ENCODE peak calls at places on chromosomes 7 and 10, in seven cellular contexts. One of them, this sample, is unnamed.

GRCh38 chr10:18368681-18369080 is 228.5 kb downstream of the CACNB2 start:
- DNase-seq in endothelial cell: no peak
- DNase-seq in OCI-M1: peak
- DNase-seq in transverse colon: no peak
- DNase-seq in SK-MEL-5: no peak
- DNase-seq in NCI-H1105 treated with DMSO at 0.1 percent for 48 hours: no peak
- DNase-seq in GDM1: no peak
- DNase-seq in this sample: no peak

GRCh38 chr7:35268953-35269352 is 15.1 kb upstream of the TBX20 start:
- DNase-seq in endothelial cell: no peak
- DNase-seq in OCI-M1: peak
- DNase-seq in transverse colon: no peak
- DNase-seq in SK-MEL-5: peak
- DNase-seq in NCI-H1105 treated with DMSO at 0.1 percent for 48 hours: no peak
- DNase-seq in GDM1: no peak
- DNase-seq in this sample: no peak

GRCh38 chr10:1733720-1734119 is 3.6 kb downstream of the ADARB2 start:
- DNase-seq in endothelial cell: no peak
- DNase-seq in OCI-M1: no peak
- DNase-seq in transverse colon: no peak
- DNase-seq in SK-MEL-5: no peak
- DNase-seq in NCI-H1105 treated with DMSO at 0.1 percent for 48 hours: no peak
- DNase-seq in GDM1: no peak
- DNase-seq in this sample: no peak

GRCh38 chr10:7170626-7171322 is 240.1 kb downstream of the SFMBT2 start:
- DNase-seq in endothelial cell: no peak
- DNase-seq in OCI-M1: no peak
- DNase-seq in transverse colon: no peak
- DNase-seq in SK-MEL-5: no peak
- DNase-seq in NCI-H1105 treated with DMSO at 0.1 percent for 48 hours: no peak
- DNase-seq in GDM1: no peak
- DNase-seq in this sample: no peak

GRCh38 chr7:2709553-2710165 is 21.7 kb downstream of the AMZ1 start:
- DNase-seq in endothelial cell: peak
- DNase-seq in OCI-M1: peak
- DNase-seq in transverse colon: peak
- DNase-seq in SK-MEL-5: peak
- DNase-seq in NCI-H1105 treated with DMSO at 0.1 percent for 48 hours: no peak
- DNase-seq in GDM1: no peak
- DNase-seq in this sample: no peak

GRCh38 chr10:65723525-65723924 is 1202.3 kb upstream of the LRRTM3 start:
- DNase-seq in endothelial cell: no peak
- DNase-seq in OCI-M1: peak
- DNase-seq in transverse colon: no peak
- DNase-seq in SK-MEL-5: no peak
- DNase-seq in NCI-H1105 treated with DMSO at 0.1 percent for 48 hours: no peak
- DNase-seq in GDM1: peak
- DNase-seq in this sample: no peak

GRCh38 chr7:15977663-15978062 is 291.2 kb upstream of the MEOX2 start:
- DNase-seq in endothelial cell: no peak
- DNase-seq in OCI-M1: no peak
- DNase-seq in transverse colon: no peak
- DNase-seq in SK-MEL-5: no peak
- DNase-seq in NCI-H1105 treated with DMSO at 0.1 percent for 48 hours: no peak
- DNase-seq in GDM1: no peak
- DNase-seq in this sample: no peak

GRCh38 chr7:39164887-39165286 is 187.2 kb downstream of the POU6F2 start:
- DNase-seq in endothelial cell: no peak
- DNase-seq in OCI-M1: no peak
- DNase-seq in transverse colon: no peak
- DNase-seq in SK-MEL-5: no peak
- DNase-seq in NCI-H1105 treated with DMSO at 0.1 percent for 48 hours: no peak
- DNase-seq in GDM1: no peak
- DNase-seq in this sample: no peak

GRCh38 chr10:50739618-50740350 is at the start of gene ASAH2B:
- DNase-seq in endothelial cell: peak
- DNase-seq in OCI-M1: peak
- DNase-seq in transverse colon: peak
- DNase-seq in SK-MEL-5: peak
- DNase-seq in NCI-H1105 treated with DMSO at 0.1 percent for 48 hours: peak
- DNase-seq in GDM1: no peak
- DNase-seq in this sample: peak

GRCh38 chr10:128420623-128421022 is 294.4 kb upstream of the MKI67 start:
- DNase-seq in endothelial cell: no peak
- DNase-seq in OCI-M1: no peak
- DNase-seq in transverse colon: no peak
- DNase-seq in SK-MEL-5: no peak
- DNase-seq in NCI-H1105 treated with DMSO at 0.1 percent for 48 hours: no peak
- DNase-seq in GDM1: no peak
- DNase-seq in this sample: no peak

GRCh38 chr10:92363498-92363897 is 72.5 kb downstream of the MARCHF5 start:
- DNase-seq in endothelial cell: no peak
- DNase-seq in OCI-M1: no peak
- DNase-seq in transverse colon: no peak
- DNase-seq in SK-MEL-5: no peak
- DNase-seq in NCI-H1105 treated with DMSO at 0.1 percent for 48 hours: no peak
- DNase-seq in GDM1: no peak
- DNase-seq in this sample: no peak

GRCh38 chr10:124588736-124589451 is 127.3 kb downstream of the LHPP start:
- DNase-seq in endothelial cell: no peak
- DNase-seq in OCI-M1: peak
- DNase-seq in transverse colon: peak
- DNase-seq in SK-MEL-5: no peak
- DNase-seq in NCI-H1105 treated with DMSO at 0.1 percent for 48 hours: no peak
- DNase-seq in GDM1: no peak
- DNase-seq in this sample: no peak

GRCh38 chr7:27147211-27148030 is at the start of gene HOXA6:
- DNase-seq in endothelial cell: no peak
- DNase-seq in OCI-M1: no peak
- DNase-seq in transverse colon: peak
- DNase-seq in SK-MEL-5: no peak
- DNase-seq in NCI-H1105 treated with DMSO at 0.1 percent for 48 hours: peak
- DNase-seq in GDM1: no peak
- DNase-seq in this sample: peak

GRCh38 chr7:147438216-147438615 is 1152.3 kb upstream of the C7orf33 start:
- DNase-seq in endothelial cell: no peak
- DNase-seq in OCI-M1: no peak
- DNase-seq in transverse colon: no peak
- DNase-seq in SK-MEL-5: no peak
- DNase-seq in NCI-H1105 treated with DMSO at 0.1 percent for 48 hours: no peak
- DNase-seq in GDM1: no peak
- DNase-seq in this sample: no peak

GRCh38 chr10:124524991-124525653 is 63.5 kb downstream of the LHPP start:
- DNase-seq in endothelial cell: no peak
- DNase-seq in OCI-M1: no peak
- DNase-seq in transverse colon: peak
- DNase-seq in SK-MEL-5: no peak
- DNase-seq in NCI-H1105 treated with DMSO at 0.1 percent for 48 hours: no peak
- DNase-seq in GDM1: no peak
- DNase-seq in this sample: peak

GRCh38 chr10:33876547-33877400 is 542.3 kb upstream of the NRP1 start:
- DNase-seq in endothelial cell: no peak
- DNase-seq in OCI-M1: no peak
- DNase-seq in transverse colon: peak
- DNase-seq in SK-MEL-5: no peak
- DNase-seq in NCI-H1105 treated with DMSO at 0.1 percent for 48 hours: no peak
- DNase-seq in GDM1: no peak
- DNase-seq in this sample: no peak

GRCh38 chr10:132872658-132873057 is 69.7 kb downstream of the CFAP46 start:
- DNase-seq in endothelial cell: no peak
- DNase-seq in OCI-M1: no peak
- DNase-seq in transverse colon: no peak
- DNase-seq in SK-MEL-5: no peak
- DNase-seq in NCI-H1105 treated with DMSO at 0.1 percent for 48 hours: no peak
- DNase-seq in GDM1: no peak
- DNase-seq in this sample: peak

GRCh38 chr10:6542999-6543430 is 37.1 kb downstream of the PRKCQ start:
- DNase-seq in endothelial cell: no peak
- DNase-seq in OCI-M1: no peak
- DNase-seq in transverse colon: no peak
- DNase-seq in SK-MEL-5: no peak
- DNase-seq in NCI-H1105 treated with DMSO at 0.1 percent for 48 hours: no peak
- DNase-seq in GDM1: peak
- DNase-seq in this sample: no peak

GRCh38 chr10:3140280-3140679 is 32.3 kb downstream of the PITRM1 start:
- DNase-seq in endothelial cell: no peak
- DNase-seq in OCI-M1: no peak
- DNase-seq in transverse colon: no peak
- DNase-seq in SK-MEL-5: no peak
- DNase-seq in NCI-H1105 treated with DMSO at 0.1 percent for 48 hours: no peak
- DNase-seq in GDM1: no peak
- DNase-seq in this sample: no peak

GRCh38 chr10:32374605-32375004 is 27.6 kb upstream of the EPC1 start:
- DNase-seq in endothelial cell: no peak
- DNase-seq in OCI-M1: peak
- DNase-seq in transverse colon: no peak
- DNase-seq in SK-MEL-5: no peak
- DNase-seq in NCI-H1105 treated with DMSO at 0.1 percent for 48 hours: no peak
- DNase-seq in GDM1: no peak
- DNase-seq in this sample: no peak

GRCh38 chr7:42926204-42926603 is 5.8 kb downstream of the PSMA2 start:
- DNase-seq in endothelial cell: no peak
- DNase-seq in OCI-M1: peak
- DNase-seq in transverse colon: no peak
- DNase-seq in SK-MEL-5: no peak
- DNase-seq in NCI-H1105 treated with DMSO at 0.1 percent for 48 hours: no peak
- DNase-seq in GDM1: no peak
- DNase-seq in this sample: no peak

GRCh38 chr7:100694196-100694745 is at the start of gene GIGYF1:
- DNase-seq in endothelial cell: peak
- DNase-seq in OCI-M1: peak
- DNase-seq in transverse colon: peak
- DNase-seq in SK-MEL-5: peak
- DNase-seq in NCI-H1105 treated with DMSO at 0.1 percent for 48 hours: peak
- DNase-seq in GDM1: peak
- DNase-seq in this sample: no peak

GRCh38 chr7:17275749-17276671 is 22.4 kb upstream of the AHR start:
- DNase-seq in endothelial cell: no peak
- DNase-seq in OCI-M1: peak
- DNase-seq in transverse colon: no peak
- DNase-seq in SK-MEL-5: no peak
- DNase-seq in NCI-H1105 treated with DMSO at 0.1 percent for 48 hours: no peak
- DNase-seq in GDM1: no peak
- DNase-seq in this sample: no peak

GRCh38 chr10:119931873-119932272 is 39.3 kb downstream of the SEC23IP start:
- DNase-seq in endothelial cell: no peak
- DNase-seq in OCI-M1: no peak
- DNase-seq in transverse colon: no peak
- DNase-seq in SK-MEL-5: no peak
- DNase-seq in NCI-H1105 treated with DMSO at 0.1 percent for 48 hours: no peak
- DNase-seq in GDM1: no peak
- DNase-seq in this sample: no peak